ENCODE peak calls at places on chromosome 6, in five cellular contexts. V is activated T-helper 1 cell treated with Interleukin-2 at 50 U/mL for 16 hours, Q is dermis microvascular lymphatic vessel endothelial cell, E is occipital lobe, R is HTR-8/SVneo. B is an unnamed sample.

GRCh38 chr6:47276377-47276776 is 33.3 kb downstream of the TNFRSF21 start:
- DNase-seq in E (no peak), Q (no peak), R (no peak), V (no peak), B (no peak)

GRCh38 chr6:6284231-6284966 is 36.1 kb downstream of the F13A1 start:
- DNase-seq in R (no peak), E (no peak), Q (no peak), V (no peak), B (no peak)

GRCh38 chr6:84093405-84094049 is 60.0 kb downstream of the MRAP2 start:
- DNase-seq in E (no peak), Q (no peak), R (no peak), V (no peak), B (no peak)

GRCh38 chr6:137927777-137928218 is 60.7 kb downstream of the TNFAIP3 start:
- DNase-seq in R (no peak), E (no peak), V (peak), Q (peak), B (peak)

GRCh38 chr6:138815797-138816528 is 20.1 kb downstream of the ECT2L start:
- DNase-seq in V (no peak), R (peak), E (no peak), Q (peak), B (peak)

GRCh38 chr6:122610690-122611455 is 668 bp downstream of the PKIB start:
- DNase-seq in V (no peak), R (peak), E (no peak), Q (no peak), B (peak)

GRCh38 chr6:162069995-162070394 is 657.6 kb downstream of the PRKN start:
- DNase-seq in Q (no peak), R (no peak), E (no peak), V (no peak), B (no peak)

GRCh38 chr6:166910601-166911000 is 45.7 kb downstream of the RNASET2 start:
- DNase-seq in E (peak), V (no peak), R (no peak), Q (no peak), B (no peak)

GRCh38 chr6:118317581-118318563 is 230.2 kb upstream of the PLN start:
- DNase-seq in V (no peak), E (no peak), Q (no peak), R (no peak), B (no peak)

GRCh38 chr6:135233676-135234491 is 52.8 kb downstream of the MYB start:
- DNase-seq in V (no peak), Q (no peak), E (no peak), R (no peak), B (no peak)

GRCh38 chr6:125994659-125995488 is 8.5 kb downstream of the TRMT11 start:
- DNase-seq in R (no peak), V (no peak), E (no peak), Q (no peak), B (no peak)

GRCh38 chr6:1832844-1833787 is 223.4 kb downstream of the FOXC1 start:
- DNase-seq in Q (peak), E (no peak), V (no peak), R (no peak), B (peak)

GRCh38 chr6:2434911-2435310 is 189.5 kb upstream of the GMDS start:
- DNase-seq in R (no peak), E (no peak), V (no peak), Q (no peak), B (no peak)

GRCh38 chr6:77462359-77463307 is 658 bp downstream of the HTR1B start:
- DNase-seq in Q (no peak), E (no peak), R (no peak), V (no peak), B (peak)

GRCh38 chr6:81098109-81098814 is 654.2 kb downstream of the TENT5A start:
- DNase-seq in Q (no peak), V (no peak), R (no peak), E (no peak), B (no peak)

B was measured in lung microvascular endothelial cell.